ENCODE peak calls at places on chromosomes 6 and 20, in five cellular contexts. D is neural progenitor cell, B is lower lobe of right lung, F is right cardiac atrium, A is astrocyte. Y is an unnamed sample.

GRCh38 chr6:103784117-103784516 is 1075.6 kb downstream of the HACE1 start:
- DNase-seq in D (no peak), B (no peak), F (no peak), A (no peak), Y (no peak)

GRCh38 chr6:148973809-148974208 is 227.0 kb downstream of the UST start:
- DNase-seq in D (no peak), B (no peak), F (no peak), A (no peak), Y (no peak)

GRCh38 chr6:145081677-145082076 is 653.6 kb downstream of the EPM2A start:
- DNase-seq in D (no peak), B (no peak), F (no peak), A (no peak), Y (no peak)

GRCh38 chr6:116158641-116159040 is 32.7 kb upstream of the COL10A1 start:
- DNase-seq in D (no peak), B (no peak), F (no peak), A (peak), Y (no peak)

GRCh38 chr6:10411131-10411914 is 3.6 kb downstream of the TFAP2A start:
- DNase-seq in D (peak), B (no peak), F (peak), A (no peak), Y (no peak)

GRCh38 chr6:35497571-35498406 is 910 bp upstream of the TEAD3 start:
- DNase-seq in D (peak), B (peak), F (peak), A (peak), Y (peak)

GRCh38 chr6:141451508-141452353 is 681.0 kb upstream of the GJE1 start:
- DNase-seq in D (peak), B (no peak), F (no peak), A (peak), Y (no peak)

GRCh38 chr6:142378138-142378875 is 76.5 kb downstream of the ADGRG6 start:
- DNase-seq in D (no peak), B (no peak), F (no peak), A (peak), Y (no peak)

GRCh38 chr6:41591859-41592502 is 45.8 kb downstream of the FOXP4 start:
- DNase-seq in D (peak), B (peak), F (peak), A (no peak), Y (peak)

GRCh38 chr6:124984668-124985338 is 22.6 kb downstream of the RNF217 start:
- DNase-seq in D (no peak), B (no peak), F (no peak), A (peak), Y (no peak)

GRCh38 chr6:86938814-86939213 is 1.5 kb downstream of the HTR1E start:
- DNase-seq in D (no peak), B (no peak), F (no peak), A (no peak), Y (no peak)

GRCh38 chr6:130282234-130282995 is 59.7 kb upstream of the SAMD3 start:
- DNase-seq in D (peak), B (no peak), F (no peak), A (peak), Y (no peak)

GRCh38 chr20:2890743-2891142 is 17.5 kb downstream of the PTPRA start:
- DNase-seq in D (no peak), B (no peak), F (no peak), A (peak), Y (no peak)

GRCh38 chr20:3768342-3769130 is 983 bp upstream of the ADISSP start:
- DNase-seq in D (peak), B (peak), F (peak), A (peak), Y (peak)

GRCh38 chr20:45972500-45973183 is 639 bp upstream of the ZNF335 start:
- DNase-seq in D (no peak), B (peak), F (no peak), A (no peak), Y (peak)

GRCh38 chr6:139654888-139655782 is 280.7 kb upstream of the CITED2 start:
- DNase-seq in D (peak), B (no peak), F (no peak), A (no peak), Y (no peak)
- H3K27ac ChIP-seq in D (peak), B (no peak), F (no peak), A (no peak), Y (no peak)

DNA sequence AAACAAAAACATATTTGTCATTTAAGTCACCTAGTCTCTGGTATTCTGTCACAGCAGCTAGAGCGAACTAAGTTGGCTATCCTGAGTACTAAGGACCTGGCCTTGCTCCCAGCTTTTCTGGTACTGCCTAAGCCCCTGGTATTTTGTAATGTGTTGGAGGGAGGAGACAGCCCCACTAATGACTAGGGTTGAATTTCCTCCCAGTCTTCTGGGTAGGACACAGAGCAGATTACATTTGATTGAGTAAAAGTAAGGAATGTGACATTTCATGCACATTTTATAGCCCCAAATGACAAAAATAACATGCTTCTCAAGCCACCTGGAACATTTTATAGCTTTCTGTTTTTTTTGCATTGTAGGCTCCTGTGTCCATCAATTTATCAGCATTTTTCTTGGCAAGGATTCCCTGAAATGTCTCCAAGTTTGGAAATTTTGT is 47.9 kb upstream of the DDR1 start:
- DNase-seq in D (no peak), B (no peak), F (no peak), A (peak), Y (no peak)
- H3K27ac ChIP-seq in D (no peak), B (no peak), F (no peak), A (no peak), Y (peak)

GRCh38 chr20:49481116-49481515 is 1.4 kb downstream of the KCNB1 start:
- DNase-seq in D (no peak), B (no peak), F (no peak), A (no peak), Y (no peak)
- H3K27ac ChIP-seq in D (no peak), B (no peak), F (no peak), A (no peak), Y (no peak)

DNA sequence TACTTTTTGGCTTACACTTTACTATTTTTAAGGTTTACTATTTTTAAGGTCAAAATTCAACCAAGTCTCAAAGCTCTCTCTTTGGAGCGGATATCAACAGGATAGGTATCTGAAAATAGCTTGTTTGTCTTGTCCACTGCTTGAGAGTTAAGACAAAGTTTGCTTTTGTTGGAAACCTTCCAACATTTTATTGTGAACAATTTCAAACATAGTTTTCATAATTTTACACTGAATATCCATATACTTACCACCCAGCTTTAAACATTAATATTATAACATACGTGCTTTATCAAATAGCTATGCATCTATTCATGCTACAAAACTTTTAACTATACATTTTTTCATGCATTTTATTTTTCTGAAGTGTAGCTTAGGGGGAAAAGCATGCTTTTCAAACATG is 109.9 kb downstream of the FYN start:
- DNase-seq in D (no peak), B (no peak), F (no peak), A (peak), Y (no peak)
- H3K27ac ChIP-seq in D (no peak), B (no peak), F (peak), A (peak), Y (no peak)

Y was measured in aorta.